ENCODE peak calls at places on chromosome 14, in four cellular contexts. One of them, this sample, is unnamed.

GRCh38 chr14:66070542-66071319 is 415.4 kb upstream of the CCDC196 start:
- DNase-seq in A549: peak; percentile 16
- DNase-seq in Peyer's patch: peak; percentile 48
- DNase-seq in astrocyte of the cerebellum: no peak
- DNase-seq in this sample: no peak

GRCh38 chr14:89108608-89109007 is 284.2 kb downstream of the TTC8 start:
- DNase-seq in A549: no peak
- DNase-seq in astrocyte of the cerebellum: no peak
- DNase-seq in Peyer's patch: no peak
- DNase-seq in this sample: no peak

GRCh38 chr14:33062476-33062875 is 123.8 kb downstream of the NPAS3 start:
- DNase-seq in Peyer's patch: no peak
- DNase-seq in astrocyte of the cerebellum: no peak
- DNase-seq in A549: no peak
- DNase-seq in this sample: no peak

GRCh38 chr14:106564058-106564643 is 1037.8 kb downstream of the TMEM121 start:
- DNase-seq in A549: peak; percentile 41
- DNase-seq in astrocyte of the cerebellum: no peak
- DNase-seq in Peyer's patch: peak; percentile 63
- DNase-seq in this sample: no peak

GRCh38 chr14:59679872-59680271 is 103.3 kb upstream of the CCDC175 start:
- DNase-seq in astrocyte of the cerebellum: no peak
- DNase-seq in Peyer's patch: no peak
- DNase-seq in A549: no peak
- DNase-seq in this sample: no peak

GRCh38 chr14:64513271-64513670 is 8.7 kb downstream of the ZBTB1 start:
- DNase-seq in Peyer's patch: no peak
- DNase-seq in A549: no peak
- DNase-seq in astrocyte of the cerebellum: no peak
- DNase-seq in this sample: no peak

GRCh38 chr14:71891970-71892369 is 40.3 kb upstream of the RGS6 start:
- DNase-seq in A549: no peak
- DNase-seq in Peyer's patch: no peak
- DNase-seq in astrocyte of the cerebellum: no peak
- DNase-seq in this sample: no peak

GRCh38 chr14:54642950-54643695 is 76.2 kb downstream of the SAMD4A start:
- DNase-seq in Peyer's patch: no peak
- DNase-seq in astrocyte of the cerebellum: no peak
- DNase-seq in A549: peak; percentile 29
- DNase-seq in this sample: no peak

GRCh38 chr14:93346926-93347721 is at the start of gene COX8C:
- DNase-seq in Peyer's patch: no peak
- DNase-seq in A549: peak; percentile 9
- DNase-seq in astrocyte of the cerebellum: no peak
- DNase-seq in this sample: no peak

GRCh38 chr14:95037273-95037672 is 120.1 kb downstream of the DICER1 start:
- DNase-seq in astrocyte of the cerebellum: no peak
- DNase-seq in A549: no peak
- DNase-seq in Peyer's patch: no peak
- DNase-seq in this sample: no peak

GRCh38 chr14:35331605-35332516 is 39.7 kb downstream of the PSMA6 start:
- DNase-seq in Peyer's patch: no peak
- DNase-seq in astrocyte of the cerebellum: no peak
- DNase-seq in A549: no peak
- DNase-seq in this sample: no peak

GRCh38 chr14:36520601-36521525 is 831 bp upstream of the NKX2-1 start:
- DNase-seq in astrocyte of the cerebellum: no peak
- DNase-seq in A549: peak; percentile 57
- DNase-seq in Peyer's patch: no peak
- DNase-seq in this sample: no peak

GRCh38 chr14:25400607-25401206 is 350.8 kb upstream of the STXBP6 start:
- DNase-seq in A549: peak; percentile 54
- DNase-seq in astrocyte of the cerebellum: peak; percentile 22
- DNase-seq in Peyer's patch: peak; percentile 25
- DNase-seq in this sample: peak; percentile 30

GRCh38 chr14:91220581-91221000 is 23.9 kb downstream of the GPR68 start:
- DNase-seq in Peyer's patch: no peak
- DNase-seq in A549: no peak
- DNase-seq in astrocyte of the cerebellum: no peak
- DNase-seq in this sample: no peak

GRCh38 chr14:104353221-104353920 is 215.0 kb downstream of the KIF26A start:
- DNase-seq in astrocyte of the cerebellum: no peak
- DNase-seq in A549: no peak
- DNase-seq in Peyer's patch: no peak
- DNase-seq in this sample: no peak

GRCh38 chr14:39558525-39558924 is 126.3 kb upstream of the FBXO33 start:
- DNase-seq in Peyer's patch: no peak
- DNase-seq in A549: no peak
- DNase-seq in astrocyte of the cerebellum: no peak
- DNase-seq in this sample: no peak

GRCh38 chr14:75310295-75311059 is 31.8 kb downstream of the FOS start:
- DNase-seq in astrocyte of the cerebellum: peak; percentile 85
- DNase-seq in A549: peak; percentile 80
- DNase-seq in Peyer's patch: no peak
- DNase-seq in this sample: no peak

GRCh38 chr14:100440207-100440631 is 117.1 kb downstream of the SLC25A47 start:
- DNase-seq in astrocyte of the cerebellum: peak; percentile 66
- DNase-seq in A549: peak; percentile 81
- DNase-seq in Peyer's patch: no peak
- DNase-seq in this sample: no peak

GRCh38 chr14:91770185-91770584 is 38.3 kb upstream of the CATSPERB start:
- DNase-seq in Peyer's patch: no peak
- DNase-seq in A549: no peak
- DNase-seq in astrocyte of the cerebellum: no peak
- DNase-seq in this sample: no peak

GRCh38 chr14:56894591-56894991 is 84.3 kb upstream of the OTX2 start:
- DNase-seq in Peyer's patch: no peak
- DNase-seq in astrocyte of the cerebellum: no peak
- DNase-seq in A549: no peak
- DNase-seq in this sample: no peak

GRCh38 chr14:64800000-64800399 is 79.7 kb downstream of the SPTB start:
- DNase-seq in astrocyte of the cerebellum: no peak
- DNase-seq in Peyer's patch: no peak
- DNase-seq in A549: peak; percentile 62
- DNase-seq in this sample: no peak

GRCh38 chr14:94392510-94392935 is 4.1 kb upstream of the SERPINA1 start:
- DNase-seq in Peyer's patch: peak; percentile 19
- DNase-seq in A549: no peak
- DNase-seq in astrocyte of the cerebellum: no peak
- DNase-seq in this sample: no peak

GRCh38 chr14:60882219-60882618 is 98.7 kb downstream of the TRMT5 start:
- DNase-seq in Peyer's patch: no peak
- DNase-seq in A549: no peak
- DNase-seq in astrocyte of the cerebellum: no peak
- DNase-seq in this sample: no peak

GRCh38 chr14:63134801-63135200 is 69.4 kb upstream of the RHOJ start:
- DNase-seq in Peyer's patch: no peak
- DNase-seq in astrocyte of the cerebellum: peak; percentile 4
- DNase-seq in A549: peak; percentile 4
- DNase-seq in this sample: no peak

GRCh38 chr14:77007339-77007974 is 21.1 kb downstream of the IRF2BPL start:
- DNase-seq in Peyer's patch: no peak
- DNase-seq in astrocyte of the cerebellum: no peak
- DNase-seq in A549: no peak
- DNase-seq in this sample: no peak

GRCh38 chr14:75711796-75712211 is 50.8 kb downstream of the TTLL5 start:
- DNase-seq in Peyer's patch: no peak
- DNase-seq in A549: peak; percentile 68
- DNase-seq in astrocyte of the cerebellum: peak; percentile 87
- DNase-seq in this sample: no peak

GRCh38 chr14:99026471-99026870 is 245.5 kb downstream of the BCL11B start:
- DNase-seq in A549: peak; percentile 61
- DNase-seq in astrocyte of the cerebellum: no peak
- DNase-seq in Peyer's patch: no peak
- DNase-seq in this sample: no peak

GRCh38 chr14:56815301-56815700 is 5.0 kb upstream of the OTX2 start:
- DNase-seq in A549: no peak
- DNase-seq in astrocyte of the cerebellum: no peak
- DNase-seq in Peyer's patch: no peak
- DNase-seq in this sample: no peak

GRCh38 chr14:67646136-67646535 is 26.4 kb downstream of the ARG2 start:
- DNase-seq in A549: no peak
- DNase-seq in astrocyte of the cerebellum: no peak
- DNase-seq in Peyer's patch: no peak
- DNase-seq in this sample: no peak

GRCh38 chr14:20568393-20568792 is 7.5 kb upstream of the RNASE9 start:
- DNase-seq in astrocyte of the cerebellum: no peak
- DNase-seq in A549: no peak
- DNase-seq in Peyer's patch: no peak
- DNase-seq in this sample: no peak

GRCh38 chr14:36055052-36055378 is 121.5 kb downstream of the PTCSC3 start:
- DNase-seq in Peyer's patch: no peak
- DNase-seq in astrocyte of the cerebellum: no peak
- DNase-seq in A549: no peak
- DNase-seq in this sample: no peak

GRCh38 chr14:41607966-41608663 is 1.4 kb downstream of the LRFN5 start:
- DNase-seq in astrocyte of the cerebellum: no peak
- DNase-seq in A549: no peak
- DNase-seq in Peyer's patch: no peak
- DNase-seq in this sample: no peak

GRCh38 chr14:105980224-105980623 is 453.8 kb downstream of the TMEM121 start:
- DNase-seq in Peyer's patch: no peak
- DNase-seq in astrocyte of the cerebellum: no peak
- DNase-seq in A549: no peak
- DNase-seq in this sample: no peak

GRCh38 chr14:31294736-31295398 is 87.3 kb upstream of the HECTD1 start:
- DNase-seq in A549: no peak
- DNase-seq in Peyer's patch: no peak
- DNase-seq in astrocyte of the cerebellum: no peak
- DNase-seq in this sample: no peak

GRCh38 chr14:69617796-69618195 is 6.4 kb downstream of the SUSD6 start:
- DNase-seq in astrocyte of the cerebellum: no peak
- DNase-seq in Peyer's patch: no peak
- DNase-seq in A549: no peak
- DNase-seq in this sample: no peak

GRCh38 chr14:69615471-69616407 is 4.3 kb downstream of the SUSD6 start:
- DNase-seq in A549: no peak
- DNase-seq in Peyer's patch: peak; percentile 74
- DNase-seq in astrocyte of the cerebellum: peak; percentile 71
- DNase-seq in this sample: peak; percentile 71

GRCh38 chr14:69614592-69614991 is 3.2 kb downstream of the SUSD6 start:
- DNase-seq in astrocyte of the cerebellum: no peak
- DNase-seq in A549: no peak
- DNase-seq in Peyer's patch: peak; percentile 81
- DNase-seq in this sample: no peak

GRCh38 chr14:69619007-69619406 is 7.6 kb downstream of the SUSD6 start:
- DNase-seq in Peyer's patch: no peak
- DNase-seq in astrocyte of the cerebellum: no peak
- DNase-seq in A549: no peak
- DNase-seq in this sample: no peak

DNA sequence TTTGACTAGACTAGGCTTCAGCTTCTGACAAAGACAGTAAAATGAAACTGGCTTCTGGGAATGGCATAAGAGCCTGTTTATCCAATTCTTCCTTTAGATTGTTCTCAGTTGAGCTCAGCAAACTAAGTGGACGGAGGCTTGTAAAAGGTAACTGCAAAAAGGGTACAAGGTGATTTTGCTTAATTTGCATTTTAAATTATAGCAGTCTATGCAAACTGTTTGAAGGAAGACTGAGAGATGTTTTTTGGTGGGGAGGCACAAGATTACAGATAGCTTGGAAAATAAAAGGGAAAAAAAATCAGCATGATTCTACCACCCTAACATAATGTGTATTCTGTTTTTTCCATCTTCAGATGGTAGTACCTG is 5.0 kb downstream of the SUSD6 start:
- DNase-seq in A549: no peak
- DNase-seq in astrocyte of the cerebellum: no peak
- DNase-seq in Peyer's patch: no peak
- DNase-seq in this sample: no peak
- H3K4me3 ChIP-seq in A549: no peak overlapping the region
- H3K4me3 ChIP-seq in astrocyte of the cerebellum: peak overlapping the region; percentile 16
- H3K4me3 ChIP-seq in Peyer's patch: peak overlapping the region; percentile 26
- H3K4me3 ChIP-seq in this sample: peak overlapping the region; percentile 30

GRCh38 chr14:68655961-68656360 is 136.9 kb downstream of the ZFP36L1 start:
- DNase-seq in astrocyte of the cerebellum: no peak
- DNase-seq in A549: peak; percentile 46
- DNase-seq in Peyer's patch: no peak
- DNase-seq in this sample: no peak
- TF ChIP-seq CTCF in astrocyte of the cerebellum: no peak
- TF ChIP-seq CTCF in A549: peak; percentile 29
- TF ChIP-seq CTCF in Peyer's patch: peak; percentile 26
- TF ChIP-seq CTCF in this sample: no peak

GRCh38 chr14:22895402-22895801 is 12.4 kb downstream of the REM2 start:
- DNase-seq in A549: no peak
- DNase-seq in Peyer's patch: no peak
- DNase-seq in astrocyte of the cerebellum: no peak
- DNase-seq in this sample: no peak

GRCh38 chr14:22897357-22897756 is 14.3 kb downstream of the REM2 start:
- DNase-seq in A549: no peak
- DNase-seq in Peyer's patch: no peak
- DNase-seq in astrocyte of the cerebellum: no peak
- DNase-seq in this sample: no peak

GRCh38 chr14:22898302-22898894 is 15.4 kb downstream of the REM2 start:
- DNase-seq in Peyer's patch: no peak
- DNase-seq in A549: peak; percentile 24
- DNase-seq in astrocyte of the cerebellum: no peak
- DNase-seq in this sample: no peak

GRCh38 chr14:22896760-22897159 is 13.7 kb downstream of the REM2 start:
- DNase-seq in Peyer's patch: no peak
- DNase-seq in A549: no peak
- DNase-seq in astrocyte of the cerebellum: no peak
- DNase-seq in this sample: no peak

GRCh38 chr14:22896351-22896750 is 13.3 kb downstream of the REM2 start:
- DNase-seq in astrocyte of the cerebellum: no peak
- DNase-seq in Peyer's patch: no peak
- DNase-seq in A549: no peak
- DNase-seq in this sample: no peak
- H3K4me3 ChIP-seq in astrocyte of the cerebellum: no peak overlapping the region
- H3K4me3 ChIP-seq in Peyer's patch: no peak overlapping the region
- H3K4me3 ChIP-seq in A549: no peak overlapping the region
- H3K4me3 ChIP-seq in this sample: no peak overlapping the region

DNA sequence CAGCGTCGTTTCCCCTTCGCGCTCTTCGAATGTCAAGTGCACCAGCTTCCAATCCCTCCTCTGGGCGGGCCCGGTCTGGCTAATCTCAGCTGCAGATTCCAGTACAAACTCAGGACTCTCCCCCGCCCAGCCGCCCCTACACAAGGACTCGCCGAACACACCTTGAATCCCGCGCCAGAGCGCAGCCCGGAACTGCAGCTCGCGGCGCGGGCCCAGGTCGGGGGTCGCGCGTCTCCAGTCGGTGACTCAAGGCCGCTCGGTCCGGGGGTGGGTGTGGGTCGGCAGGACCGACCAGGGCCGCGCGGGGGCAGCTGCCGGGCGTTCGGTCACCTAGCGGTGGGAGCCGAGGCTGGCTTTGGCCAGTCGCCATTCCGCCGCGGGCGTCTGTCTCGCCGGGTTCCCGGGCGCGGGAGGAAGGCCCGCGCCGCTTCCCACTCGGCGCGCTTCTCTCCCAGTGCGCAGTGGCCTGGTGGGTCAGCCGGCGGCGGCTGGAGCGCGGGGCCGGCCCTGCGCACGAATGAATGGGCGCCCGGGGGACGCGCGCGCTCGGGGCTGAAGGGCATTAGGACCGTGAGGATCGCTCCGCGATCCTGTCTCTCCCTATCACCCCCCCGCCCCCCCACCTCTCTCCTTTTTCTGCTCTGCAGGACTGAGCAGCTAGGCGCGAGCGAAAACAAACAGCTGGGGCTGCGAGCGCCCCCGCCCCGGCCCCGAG is at the start of gene GALNT16:
- DNase-seq in Peyer's patch: no peak
- DNase-seq in astrocyte of the cerebellum: no peak
- DNase-seq in A549: peak; percentile 56
- DNase-seq in this sample: no peak
- TF ChIP-seq CTCF in Peyer's patch: peak; percentile 29
- TF ChIP-seq CTCF in astrocyte of the cerebellum: peak; percentile 26
- TF ChIP-seq CTCF in A549: peak; percentile 25
- TF ChIP-seq CTCF in this sample: peak; percentile 14

This sample was measured in HFF-Myc.